ENCODE peak calls at places on chromosomes 3 and 15, in four cellular contexts. I, C, B and O are unnamed samples.

GRCh38 chr3:99923873-99924272 is 106.2 kb downstream of the CMSS1 start:
- DNase-seq in I (no peak), B (peak; percentile 85), C (no peak), O (no peak)

GRCh38 chr3:52231502-52232278 is 6.2 kb upstream of the TLR9 start:
- DNase-seq in I (peak; percentile 72), C (no peak), B (no peak), O (no peak)

GRCh38 chr3:49803464-49804140 is 541 bp downstream of the INKA1 start:
- DNase-seq in B (no peak), C (no peak), I (peak; percentile 80), O (no peak)

GRCh38 chr3:30440880-30441279 is 165.5 kb upstream of the TGFBR2 start:
- DNase-seq in I (no peak), C (no peak), B (no peak), O (peak; percentile 7)

GRCh38 chr15:101386967-101387366 is 91.9 kb upstream of the SNRPA1 start:
- DNase-seq in I (no peak), C (no peak), B (no peak), O (no peak)

GRCh38 chr15:41474941-41475340 is 18.7 kb upstream of the ITPKA start:
- DNase-seq in B (no peak), C (no peak), I (no peak), O (no peak)

GRCh38 chr3:187750513-187751123 is 5.3 kb upstream of the BCL6 start:
- DNase-seq in C (no peak), I (no peak), B (peak; percentile 80), O (no peak)

GRCh38 chr15:91522609-91523332 is 330.7 kb upstream of the SLCO3A1 start:
- DNase-seq in C (no peak), I (peak; percentile 15), B (no peak), O (no peak)

GRCh38 chr3:178060406-178060805 is 475.8 kb upstream of the KCNMB2 start:
- DNase-seq in I (no peak), C (no peak), B (no peak), O (no peak)

GRCh38 chr15:42139596-42139995 is 16.8 kb downstream of the PLA2G4F start:
- DNase-seq in C (no peak), B (no peak), I (no peak), O (no peak)

GRCh38 chr3:138912237-138912636 is 34.7 kb downstream of the FOXL2 start:
- DNase-seq in I (peak; percentile 83), B (no peak), C (no peak), O (no peak)

GRCh38 chr3:67292356-67293225 is 294.5 kb downstream of the KBTBD8 start:
- DNase-seq in C (no peak), B (peak; percentile 88), I (no peak), O (no peak)

GRCh38 chr3:16504242-16504641 is 9.3 kb downstream of the RFTN1 start:
- DNase-seq in C (no peak), I (no peak), B (no peak), O (no peak)

GRCh38 chr3:143529018-143529478 is 319.2 kb downstream of the SLC9A9 start:
- DNase-seq in I (no peak), B (no peak), C (no peak), O (no peak)

GRCh38 chr3:32781211-32781968 is 36.4 kb upstream of the TRIM71 start:
- DNase-seq in B (peak; percentile 83), I (peak; percentile 95), C (peak; percentile 83), O (peak; percentile 50)

GRCh38 chr3:56929809-56930615 is 128.3 kb upstream of the ARHGEF3 start:
- DNase-seq in C (no peak), I (no peak), B (no peak), O (no peak)

GRCh38 chr15:53658827-53659226 is 100.6 kb downstream of the WDR72 start:
- DNase-seq in B (no peak), C (no peak), I (no peak), O (no peak)
- TF ChIP-seq REST in B (no peak), C (no peak), I (no peak), O (no peak)

DNA sequence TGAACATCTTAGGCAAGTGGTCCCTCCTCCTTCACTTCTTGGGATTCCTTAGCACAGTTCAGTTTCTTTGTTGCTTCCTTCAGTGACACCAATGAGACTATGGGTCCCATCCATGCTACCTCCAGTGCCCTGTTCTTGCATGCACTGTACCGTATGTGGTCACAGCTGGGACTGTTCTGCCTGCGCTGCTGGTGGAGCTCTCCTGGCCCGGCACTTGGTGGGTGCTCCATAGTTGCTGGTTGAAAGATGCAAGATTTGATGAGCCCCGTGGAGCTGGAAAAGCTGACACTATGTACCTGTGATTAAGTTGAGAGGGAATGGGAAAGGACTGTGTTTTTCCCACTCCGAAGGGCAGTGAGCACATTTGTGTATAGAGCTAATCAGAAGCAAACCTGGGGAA is 397.8 kb downstream of the LRTM1 start:
- DNase-seq in C (no peak), I (no peak), B (no peak), O (no peak)
- H3K27ac ChIP-seq in C (no peak overlapping the region), I (no peak overlapping the region), B (no peak overlapping the region), O (no peak overlapping the region)

DNA sequence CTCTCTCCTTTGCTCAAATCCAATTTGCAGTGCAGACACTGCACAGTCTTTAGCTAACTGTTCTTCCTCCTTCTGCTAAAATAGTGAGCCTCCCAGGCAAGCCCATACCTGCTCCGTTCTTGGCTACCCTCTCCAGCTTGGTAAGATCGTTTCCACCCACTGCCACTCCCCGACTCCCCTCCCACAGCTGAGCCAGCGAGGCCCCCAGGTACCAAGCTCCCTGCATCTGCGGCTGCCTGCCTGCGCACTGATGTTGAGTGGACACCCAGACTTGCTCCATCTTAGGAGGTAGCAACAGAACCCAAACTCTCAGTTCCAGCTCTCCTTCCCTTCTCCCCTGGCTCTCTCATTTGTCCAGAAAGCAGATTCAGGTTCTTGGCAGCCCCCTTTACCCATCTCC is 7.9 kb upstream of the TNK2 start:
- DNase-seq in B (no peak), C (no peak), I (no peak), O (no peak)
- TF ChIP-seq TCF7L2 in B (no peak), C (no peak), I (no peak), O (no peak)

GRCh38 chr15:80157215-80157614 is 4.4 kb downstream of the FAH start:
- DNase-seq in B (no peak), I (no peak), C (no peak), O (no peak)
- TF ChIP-seq REST in B (no peak), I (no peak), C (no peak), O (no peak)